ENCODE peak calls at places on chromosome 4, in nine cellular contexts. L is HepG2, X is HL-60, F is SK-N-SH, T is A549, P is tibial artery, N is dorsolateral prefrontal cortex, O is foreskin fibroblast, A is brain microvascular endothelial cell. I is an unnamed sample.

GRCh38 chr4:65566473-65566872 is 103.8 kb downstream of the EPHA5 start:
- DNase-seq in L (no peak), X (no peak), F (no peak), T (no peak), P (no peak), N (no peak), O (no peak), A (no peak), I (no peak)

GRCh38 chr4:2040391-2041233 is 18.5 kb upstream of the NAT8L start:
- DNase-seq in L (no peak), X (no peak), F (peak; percentile 75), T (no peak), P (no peak), N (no peak), O (no peak), A (no peak), I (no peak)

GRCh38 chr4:148790691-148791090 is 348.5 kb upstream of the NR3C2 start:
- DNase-seq in L (no peak), X (no peak), F (no peak), T (no peak), P (no peak), N (no peak), O (no peak), A (no peak), I (no peak)

GRCh38 chr4:173661001-173661400 is 131.0 kb upstream of the HAND2 start:
- DNase-seq in L (no peak), X (no peak), F (no peak), T (no peak), P (no peak), N (no peak), O (no peak), A (no peak), I (no peak)

GRCh38 chr4:98601719-98602118 is 56.7 kb downstream of the TSPAN5 start:
- DNase-seq in L (no peak), X (no peak), F (no peak), T (no peak), P (no peak), N (no peak), O (peak; percentile 62), A (peak; percentile 48), I (no peak)

GRCh38 chr4:164856396-164856795 is 20.6 kb upstream of the APELA start:
- DNase-seq in L (no peak), X (no peak), F (no peak), T (no peak), P (no peak), N (no peak), O (no peak), A (no peak), I (no peak)

GRCh38 chr4:86942185-86942666 is 7.4 kb downstream of the AFF1 start:
- DNase-seq in L (peak; percentile 62), X (no peak), F (no peak), T (peak; percentile 27), P (no peak), N (no peak), O (peak; percentile 58), A (peak; percentile 62), I (no peak)

GRCh38 chr4:81807927-81808672 is 336.4 kb upstream of the RASGEF1B start:
- DNase-seq in L (no peak), X (no peak), F (no peak), T (no peak), P (no peak), N (no peak), O (no peak), A (no peak), I (no peak)

GRCh38 chr4:104015680-104016079 is 295.9 kb upstream of the TACR3 start:
- DNase-seq in L (peak; percentile 7), X (peak; percentile 3), F (no peak), T (no peak), P (no peak), N (no peak), O (no peak), A (no peak), I (no peak)

GRCh38 chr4:143344774-143345173 is 8.1 kb downstream of the GAB1 start:
- DNase-seq in L (no peak), X (no peak), F (no peak), T (no peak), P (no peak), N (no peak), O (peak; percentile 15), A (no peak), I (no peak)

GRCh38 chr4:109576462-109576861 is 16.4 kb downstream of the MCUB start:
- DNase-seq in L (no peak), X (no peak), F (no peak), T (no peak), P (no peak), N (no peak), O (peak; percentile 22), A (no peak), I (no peak)

GRCh38 chr4:115219315-115219840 is 106.0 kb upstream of the NDST4 start:
- DNase-seq in L (no peak), X (no peak), F (no peak), T (no peak), P (no peak), N (no peak), O (no peak), A (no peak), I (no peak)

GRCh38 chr4:40731792-40732245 is 17.9 kb upstream of the NSUN7 start:
- DNase-seq in L (peak; percentile 28), X (peak; percentile 91), F (peak; percentile 28), T (no peak), P (no peak), N (no peak), O (no peak), A (no peak), I (no peak)

DNA sequence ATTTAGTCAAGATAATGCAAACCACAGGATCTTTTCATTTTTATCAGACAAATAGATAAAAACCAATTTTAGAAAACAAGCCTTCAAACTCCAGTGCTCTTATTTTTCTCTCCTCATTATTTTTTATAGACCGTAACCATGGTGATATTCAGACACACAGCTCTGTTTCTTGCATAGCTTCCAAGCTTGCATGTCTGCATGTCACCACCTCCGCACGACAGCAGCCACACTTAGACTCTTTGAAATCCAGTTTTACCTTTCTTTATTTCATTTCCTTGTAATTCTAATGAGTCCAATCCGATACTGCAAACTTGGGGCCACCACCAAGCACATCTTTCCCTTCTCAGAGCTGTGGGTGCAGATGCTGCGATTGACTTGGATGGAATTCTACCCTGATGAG is 94.3 kb upstream of the GPM6A start:
- DNase-seq in L (no peak), X (no peak), F (no peak), T (no peak), P (no peak), N (peak; percentile 46), O (no peak), A (no peak), I (no peak)
- H3K4me3 ChIP-seq in L (no peak overlapping the region), X (no peak overlapping the region), F (no peak overlapping the region), T (no peak overlapping the region), P (no peak overlapping the region), N (no peak overlapping the region), O (no peak overlapping the region), A (no peak overlapping the region), I (no peak overlapping the region)

GRCh38 chr4:8342651-8343050 is 73.1 kb downstream of the HTRA3 start:
- DNase-seq in L (no peak), X (no peak), F (peak; percentile 60), T (no peak), P (peak; percentile 40), N (no peak), O (no peak), A (no peak), I (no peak)
- TF ChIP-seq CTCF in L (peak; percentile 61), X (no peak), F (peak; percentile 35), T (no peak), P (no peak), N (no peak), O (no peak), A (peak; percentile 64), I (no peak)

GRCh38 chr4:83552085-83552484 is 16.2 kb downstream of the GPAT3 start:
- DNase-seq in L (peak; percentile 42), X (no peak), F (no peak), T (no peak), P (no peak), N (no peak), O (peak; percentile 76), A (no peak), I (no peak)

GRCh38 chr4:83546796-83547195 is 10.9 kb downstream of the GPAT3 start:
- DNase-seq in L (peak; percentile 9), X (peak; percentile 9), F (no peak), T (no peak), P (no peak), N (no peak), O (peak; percentile 50), A (no peak), I (no peak)

GRCh38 chr4:83552924-83553323 is 17.0 kb downstream of the GPAT3 start:
- DNase-seq in L (no peak), X (no peak), F (no peak), T (no peak), P (no peak), N (no peak), O (peak; percentile 86), A (peak; percentile 34), I (peak; percentile 49)

GRCh38 chr4:83548151-83548905 is 12.4 kb downstream of the GPAT3 start:
- DNase-seq in L (peak; percentile 88), X (peak; percentile 90), F (no peak), T (peak; percentile 86), P (peak; percentile 68), N (no peak), O (peak; percentile 97), A (peak; percentile 93), I (peak; percentile 97)
- H3K4me3 ChIP-seq in L (no peak overlapping the region), X (no peak overlapping the region), F (no peak overlapping the region), T (no peak overlapping the region), P (no peak overlapping the region), N (no peak overlapping the region), O (no peak overlapping the region), A (no peak overlapping the region), I (no peak overlapping the region)

GRCh38 chr4:83558693-83559092 is 22.8 kb downstream of the GPAT3 start:
- DNase-seq in L (no peak), X (no peak), F (no peak), T (no peak), P (no peak), N (no peak), O (peak; percentile 41), A (no peak), I (no peak)
- TF ChIP-seq CTCF in L (no peak), X (no peak), F (no peak), T (no peak), P (no peak), N (no peak), O (no peak), A (no peak), I (no peak)

GRCh38 chr4:37693030-37693429 is 6.9 kb upstream of the RELL1 start:
- DNase-seq in L (no peak), X (no peak), F (no peak), T (no peak), P (no peak), N (no peak), O (no peak), A (no peak), I (no peak)
- H3K4me3 ChIP-seq in L (no peak overlapping the region), X (no peak overlapping the region), F (no peak overlapping the region), T (no peak overlapping the region), P (no peak overlapping the region), N (no peak overlapping the region), O (no peak overlapping the region), A (no peak overlapping the region), I (no peak overlapping the region)